ENCODE peak calls at places on chromosomes 12 and 14, in four cellular contexts. M is HepG2, A is HCT116, T is H1. W is an unnamed sample. For H3K9me3, the result is how much of the 10 kb centered on the place peaks cover.

GRCh38 chr12:11651785-11652184 is 2.3 kb downstream of the ETV6 start:
- DNase-seq in M (no peak), A (no peak), T (no peak), W (no peak)

GRCh38 chr14:22634233-22634632 is 9.9 kb downstream of the OR6J1 start:
- DNase-seq in M (no peak), A (no peak), T (no peak), W (no peak)

GRCh38 chr14:74531467-74531866 is 37.9 kb downstream of the ISCA2 start:
- DNase-seq in M (peak), A (peak), T (peak), W (peak)

GRCh38 chr14:56119221-56119967 is 1.2 kb downstream of the PELI2 start:
- DNase-seq in M (no peak), A (no peak), T (peak), W (no peak)

GRCh38 chr14:20631821-20632389 is 9.6 kb downstream of the OR6S1 start:
- DNase-seq in M (peak), A (no peak), T (peak), W (no peak)

GRCh38 chr14:99752486-99753121 is 40.6 kb upstream of the EML1 start:
- DNase-seq in M (no peak), A (no peak), T (no peak), W (no peak)

GRCh38 chr12:113231275-113232231 is 10.3 kb downstream of the TPCN1 start:
- DNase-seq in M (peak), A (peak), T (no peak), W (peak)

GRCh38 chr14:79256311-79256879 is 954.9 kb downstream of the DIO2 start:
- DNase-seq in M (no peak), A (no peak), T (no peak), W (no peak)

GRCh38 chr12:94208433-94208921 is 60.1 kb downstream of the PLXNC1 start:
- DNase-seq in M (no peak), A (no peak), T (no peak), W (no peak)

GRCh38 chr12:54032627-54033100 is at the start of gene HOXC5:
- DNase-seq in M (peak), A (peak), T (peak), W (peak)

GRCh38 chr12:113174461-113175384 is 10.6 kb downstream of the DDX54 start:
- DNase-seq in M (peak), A (no peak), T (peak), W (no peak)

GRCh38 chr14:35911097-35911496 is 85.0 kb downstream of the BRMS1L start:
- DNase-seq in M (no peak), A (no peak), T (no peak), W (no peak)

GRCh38 chr12:43501705-43502104 is 50.3 kb downstream of the ADAMTS20 start:
- DNase-seq in M (peak), A (peak), T (no peak), W (peak)

GRCh38 chr12:106774808-106775524 is 484 bp downstream of the RIC8B start:
- DNase-seq in M (no peak), A (no peak), T (no peak), W (no peak)

GRCh38 chr12:72083096-72083825 is 144.6 kb downstream of the TPH2 start:
- DNase-seq in M (no peak), A (no peak), T (no peak), W (no peak)

GRCh38 chr14:97077253-97077653 is 280.1 kb downstream of the VRK1 start:
- DNase-seq in M (no peak), A (peak), T (no peak), W (no peak)
- TF ChIP-seq ZNF274 in M (no peak), A (no peak), T (no peak), W (no peak)

GRCh38 chr14:37791384-37792036 is 196.1 kb downstream of the TTC6 start:
- DNase-seq in M (peak), A (no peak), T (no peak), W (no peak)
- H3K9me3 ChIP-seq in M (under half), A (under half), T (under half), W (under half)

DNA sequence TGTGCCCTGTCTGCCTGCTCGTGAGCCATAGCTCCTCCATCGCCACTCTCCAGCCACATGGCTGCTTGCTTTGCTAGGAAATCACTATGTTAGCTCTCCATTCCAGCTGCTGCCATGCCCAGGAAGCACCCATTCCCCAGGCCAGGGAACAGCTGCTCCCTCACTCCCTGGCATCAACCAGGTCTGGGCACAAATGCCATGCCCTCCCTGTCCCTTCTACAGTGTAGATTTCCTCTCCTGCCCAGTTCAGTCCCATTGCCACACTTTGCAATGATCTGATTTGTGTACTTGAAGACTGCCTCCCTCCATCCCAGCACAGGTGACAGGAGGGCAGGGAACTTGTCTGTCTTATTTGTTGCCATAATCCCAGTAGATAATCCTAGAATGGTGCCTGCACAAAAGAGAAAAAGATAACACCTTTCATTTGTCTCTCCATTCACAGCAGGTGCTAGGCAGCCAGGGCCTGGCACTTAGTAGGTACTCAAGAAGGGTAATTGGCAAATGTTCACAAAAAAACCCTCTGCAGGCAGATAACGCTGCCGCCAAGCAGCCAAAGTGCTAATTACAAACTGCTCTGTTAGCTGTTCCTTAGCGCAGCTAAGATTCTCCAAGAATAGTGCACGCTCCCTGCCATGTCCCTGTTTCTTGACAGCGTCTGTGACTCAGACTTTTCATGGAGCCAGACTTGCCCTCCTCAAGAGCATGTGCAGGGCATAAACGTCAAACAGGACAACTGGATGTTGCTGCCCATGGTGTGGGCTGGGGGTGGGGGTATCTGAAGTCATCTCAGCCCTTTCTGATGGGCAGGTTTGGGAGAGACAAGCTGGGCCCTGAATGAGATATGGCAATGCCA is 69.1 kb downstream of the ARL6IP4 start:
- DNase-seq in M (no peak), A (no peak), T (no peak), W (no peak)
- H3K9ac ChIP-seq in M (no peak), A (no peak), T (no peak), W (no peak)

DNA sequence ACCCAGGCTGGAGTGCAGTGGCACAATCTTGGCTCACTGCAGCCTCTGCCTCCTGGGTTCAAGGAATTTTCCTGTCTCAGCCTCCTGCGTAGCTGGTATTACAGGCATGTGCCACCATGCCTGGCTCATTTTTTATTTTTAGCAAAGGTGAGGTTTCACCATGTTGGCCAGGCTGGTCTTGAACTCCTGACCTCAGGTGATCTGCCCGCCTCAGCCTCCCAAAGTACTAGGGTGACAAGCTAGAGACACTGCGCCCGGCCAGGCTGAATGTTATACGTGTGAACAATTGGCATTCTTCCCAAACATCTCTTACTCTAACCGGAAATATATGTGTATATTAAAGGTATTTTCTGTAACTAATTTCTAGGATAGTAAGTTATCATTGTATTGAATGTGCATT is 13.2 kb upstream of the LIMA1 start:
- DNase-seq in M (no peak), A (no peak), T (no peak), W (no peak)
- TF ChIP-seq ZNF274 in M (no peak), A (no peak), T (no peak), W (no peak)

W was measured in NT2/D1.